ENCODE peak calls at places on chromosomes 12 and 14, in four cellular contexts. Q is mammary epithelial cell; R is CD8-positive, alpha-beta T cell; T is DND-41. D is an unnamed sample.

GRCh38 chr12:130920711-130921381 is 32.9 kb upstream of the ADGRD1 start:
- DNase-seq in T (no peak), R (no peak), Q (no peak), D (no peak)

GRCh38 chr14:77485256-77485655 is 13.4 kb downstream of the ISM2 start:
- DNase-seq in Q (no peak), R (no peak), T (no peak), D (no peak)

GRCh38 chr14:36194645-36195044 is 18.1 kb upstream of the PTCSC3 start:
- DNase-seq in Q (no peak), R (no peak), T (no peak), D (no peak)

GRCh38 chr12:70366581-70367267 is 634 bp downstream of the KCNMB4 start:
- DNase-seq in R (peak), T (peak), Q (peak), D (peak)

GRCh38 chr14:89276424-89276975 is 140.5 kb downstream of the FOXN3 start:
- DNase-seq in Q (peak), T (peak), R (no peak), D (peak)

GRCh38 chr12:109716092-109716479 is 2.5 kb downstream of the FAM222A start:
- DNase-seq in R (no peak), T (no peak), Q (no peak), D (no peak)

GRCh38 chr12:38411426-38411825 is 94.9 kb downstream of the ALG10B start:
- DNase-seq in R (no peak), Q (no peak), T (no peak), D (no peak)

GRCh38 chr14:23863836-23864235 is 89.7 kb upstream of the DHRS4 start:
- DNase-seq in Q (no peak), R (no peak), T (no peak), D (no peak)

GRCh38 chr12:107110519-107110859 is 17.1 kb upstream of the CRY1 start:
- DNase-seq in R (no peak), Q (no peak), T (no peak), D (no peak)

GRCh38 chr12:6460751-6461371 is 9.0 kb downstream of the TAPBPL start:
- DNase-seq in R (peak), Q (no peak), T (peak), D (no peak)

GRCh38 chr14:55624913-55625312 is 44.9 kb downstream of the KTN1 start:
- DNase-seq in Q (no peak), R (no peak), T (no peak), D (no peak)

DNA sequence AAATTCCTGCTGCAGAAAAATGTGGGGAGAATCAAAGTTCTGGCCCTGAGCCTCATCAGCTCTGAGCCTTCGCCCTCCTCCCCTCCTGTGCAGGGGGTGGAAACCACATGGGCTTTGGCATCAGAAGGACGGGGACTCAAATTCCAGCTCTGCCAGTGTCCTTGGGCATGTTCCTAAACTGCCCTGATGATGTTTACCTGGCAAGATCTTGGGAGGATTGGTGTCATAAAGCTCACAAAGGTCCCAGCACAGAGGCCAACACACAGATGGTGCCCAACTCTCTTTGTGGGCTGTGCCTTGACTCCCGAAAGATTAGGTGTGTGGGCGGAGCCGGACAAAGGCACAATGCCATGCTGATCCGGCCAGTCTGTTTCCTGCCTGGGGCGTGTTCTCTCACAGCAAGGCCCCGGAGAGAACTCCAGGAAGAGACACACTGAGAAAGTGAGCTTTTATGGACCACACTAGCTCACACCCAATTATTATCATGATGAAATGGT is 20.5 kb upstream of the CLMN start:
- DNase-seq in Q (no peak), R (no peak), T (no peak), D (peak)
- H3K27ac ChIP-seq in Q (no peak), R (no peak), T (no peak), D (no peak)

GRCh38 chr14:80275208-80275850 is 64.0 kb upstream of the DIO2 start:
- DNase-seq in R (no peak), Q (peak), T (no peak), D (no peak)
- H3K4me3 ChIP-seq in R (no peak), Q (no peak), T (no peak), D (no peak)

DNA sequence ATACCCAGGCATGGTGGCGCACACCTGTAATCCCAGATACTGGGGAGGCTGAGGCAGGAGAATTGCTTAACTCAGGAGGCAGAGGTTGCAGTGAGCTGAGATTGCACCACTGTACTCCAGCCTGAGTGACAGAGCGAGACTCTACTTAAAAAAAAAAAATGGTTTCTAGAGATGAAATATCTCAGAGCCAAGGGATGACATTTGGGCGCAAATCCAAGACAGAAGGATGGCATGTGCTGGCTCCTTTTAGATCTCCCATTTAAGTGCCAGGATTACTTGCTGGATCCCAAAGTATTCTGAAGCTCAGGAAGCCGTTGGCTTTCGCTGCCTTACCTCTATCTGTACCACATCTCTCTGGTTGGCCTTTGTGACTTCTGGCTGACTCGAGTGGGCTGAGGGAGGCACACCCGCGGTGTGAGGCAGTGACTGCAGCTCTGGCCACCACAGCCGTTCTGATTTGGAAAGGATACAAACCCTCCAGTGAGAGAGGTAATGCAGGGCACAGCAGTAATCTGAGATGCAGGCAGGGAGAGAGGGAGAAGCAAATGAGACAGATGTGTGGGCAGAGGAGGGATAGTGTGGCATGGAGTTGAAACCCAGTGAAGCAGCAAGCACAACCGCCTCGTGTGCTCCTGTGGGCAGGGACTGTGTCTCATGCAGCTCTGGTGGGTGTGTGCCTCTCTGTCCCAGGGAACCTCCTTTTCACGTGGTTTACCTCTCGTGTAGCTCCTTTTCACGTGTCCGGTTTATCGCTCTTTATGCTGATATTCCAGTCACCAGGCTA is 4.9 kb downstream of the B4GALNT3 start:
- DNase-seq in R (no peak), Q (no peak), T (no peak), D (peak)
- H3K27ac ChIP-seq in R (no peak), Q (no peak), T (no peak), D (no peak)

GRCh38 chr12:27541031-27541719 is 17.2 kb downstream of the PPFIBP1 start:
- DNase-seq in R (no peak), Q (peak), T (no peak), D (no peak)
- H3K4me3 ChIP-seq in R (no peak), Q (no peak), T (no peak), D (no peak)

DNA sequence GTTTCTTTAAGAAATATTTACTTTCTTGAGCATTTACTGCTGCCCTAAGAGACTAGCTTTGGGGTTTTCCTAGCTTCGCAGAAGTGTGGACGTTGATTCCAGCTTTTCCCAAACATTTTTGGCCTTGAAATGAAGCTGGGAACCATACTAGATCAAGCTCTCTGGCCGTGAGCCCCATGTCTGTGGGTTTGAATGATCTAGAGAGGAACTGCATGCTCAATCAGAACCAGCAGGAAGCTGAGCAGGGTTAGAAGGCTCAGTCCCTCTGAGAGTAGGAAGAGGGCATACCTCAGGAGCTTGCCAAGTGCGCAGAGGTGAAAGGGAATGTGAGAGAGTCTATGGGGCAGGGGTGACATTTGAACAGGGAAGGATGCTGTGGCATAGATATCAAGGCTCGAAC is 292.1 kb downstream of the CACNA1C start:
- DNase-seq in T (no peak), R (no peak), Q (no peak), D (no peak)
- H3K27ac ChIP-seq in T (no peak), R (no peak), Q (no peak), D (no peak)

GRCh38 chr12:115371711-115372110 is 687.7 kb upstream of the TBX3 start:
- DNase-seq in T (no peak), R (no peak), Q (no peak), D (no peak)
- H3K4me3 ChIP-seq in T (no peak), R (no peak), Q (no peak), D (no peak)